ENCODE peak calls at places on chromosomes 13 and 19, in nine cellular contexts. E is hepatocyte, Q is neural progenitor cell, I is OCI-LY7, M is SK-N-SH, F is PC-3, Z is GM23338, J is MM.1S, K is HCT116. W is an unnamed sample.

GRCh38 chr19:44587863-44588752 is 25.3 kb upstream of the IGSF23 start:
- DNase-seq in I (no peak), M (no peak), Q (no peak), F (peak; percentile 86), E (peak; percentile 55), J (no peak), K (peak; percentile 78), Z (no peak), W (peak; percentile 90)

GRCh38 chr19:46068345-46069258 is 27.8 kb upstream of the IGFL4 start:
- DNase-seq in J (no peak), M (no peak), I (no peak), F (peak; percentile 94), Z (no peak), E (peak; percentile 42), Q (no peak), K (peak; percentile 89), W (peak; percentile 93)

GRCh38 chr13:79171131-79172061 is 234.7 kb downstream of the RBM26 start:
- DNase-seq in Z (peak; percentile 11), F (no peak), J (no peak), M (no peak), I (no peak), E (no peak), Q (peak; percentile 88), K (no peak), W (no peak)

GRCh38 chr13:19713186-19713965 is 69.4 kb downstream of the PSPC1 start:
- DNase-seq in J (no peak), M (no peak), Q (no peak), K (no peak), F (peak; percentile 46), Z (no peak), E (no peak), I (no peak), W (peak; percentile 44)

GRCh38 chr13:51318015-51318414 is 21.5 kb upstream of the SERPINE3 start:
- DNase-seq in E (no peak), J (no peak), K (no peak), Z (no peak), M (no peak), Q (no peak), F (peak; percentile 56), I (no peak), W (no peak)

GRCh38 chr19:41537789-41538188 is 38.2 kb upstream of the CEACAM21 start:
- DNase-seq in I (peak; percentile 48), F (peak; percentile 41), M (no peak), K (no peak), Z (peak; percentile 74), J (no peak), E (no peak), Q (no peak), W (peak; percentile 51)

GRCh38 chr13:51913421-51914136 is 51.8 kb downstream of the CCDC70 start:
- DNase-seq in J (no peak), I (peak; percentile 55), Q (peak; percentile 60), Z (peak; percentile 72), K (no peak), M (peak; percentile 43), E (no peak), F (no peak), W (no peak)

GRCh38 chr19:38731654-38732301 is 12.5 kb downstream of the CAPN12 start:
- DNase-seq in Z (no peak), M (no peak), F (no peak), Q (no peak), K (no peak), I (no peak), J (no peak), E (no peak), W (no peak)

GRCh38 chr19:43423779-43424178 is 9.1 kb downstream of the TEX101 start:
- DNase-seq in F (no peak), E (no peak), Q (no peak), I (no peak), J (no peak), Z (no peak), K (no peak), M (no peak), W (no peak)

GRCh38 chr13:110062077-110062776 is 244.7 kb downstream of the COL4A1 start:
- DNase-seq in F (peak; percentile 26), K (no peak), M (no peak), Z (no peak), Q (no peak), I (no peak), J (no peak), E (no peak), W (peak; percentile 59)

GRCh38 chr13:33228645-33229445 is 56.7 kb downstream of the STARD13 start:
- DNase-seq in I (peak; percentile 64), J (peak; percentile 40), Q (peak; percentile 51), K (peak; percentile 26), E (peak; percentile 53), M (peak; percentile 50), F (peak; percentile 57), Z (peak; percentile 73), W (peak; percentile 73)

GRCh38 chr13:105278797-105279425 is 1256.6 kb downstream of the EFNB2 start:
- DNase-seq in Z (peak; percentile 60), Q (peak; percentile 73), E (peak; percentile 34), J (no peak), F (peak; percentile 3), K (no peak), I (no peak), M (no peak), W (no peak)

GRCh38 chr19:5142725-5143097 is 173.8 kb downstream of the KDM4B start:
- DNase-seq in J (no peak), I (no peak), Z (no peak), F (no peak), Q (no peak), K (no peak), E (no peak), M (no peak), W (no peak)

GRCh38 chr19:54684537-54684936 is 21.8 kb downstream of the LILRB4 start:
- DNase-seq in Q (peak; percentile 53), F (peak; percentile 66), I (peak; percentile 27), Z (peak; percentile 52), E (no peak), K (no peak), M (no peak), J (peak; percentile 76), W (peak; percentile 38)

GRCh38 chr13:27001705-27002104 is 169.9 kb downstream of the USP12 start:
- DNase-seq in I (peak; percentile 42), M (no peak), Z (no peak), Q (no peak), F (no peak), J (no peak), E (no peak), K (no peak), W (no peak)

DNA sequence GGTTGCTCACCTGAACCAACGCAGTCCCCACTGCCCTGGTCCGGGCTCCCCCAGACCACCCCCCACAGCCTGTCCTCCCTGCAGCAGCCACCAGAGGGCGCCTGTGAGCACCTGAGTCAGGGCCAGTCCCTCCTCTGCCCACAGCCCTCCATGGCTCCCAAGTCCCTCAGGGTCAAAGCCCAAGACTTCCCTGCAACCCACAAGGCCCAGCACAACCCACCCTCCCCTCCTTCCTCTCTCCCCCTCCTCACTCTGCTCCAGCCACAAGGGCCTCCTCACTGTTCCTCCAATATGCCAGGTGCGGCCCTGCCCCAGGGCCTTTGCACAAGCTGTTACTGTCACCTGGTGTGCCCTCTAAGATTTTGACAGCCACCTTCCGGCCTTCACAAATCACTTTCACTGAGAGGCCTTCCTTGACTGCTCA is 10.9 kb downstream of the GNA15 start:
- DNase-seq in I (peak; percentile 38), K (no peak), M (peak; percentile 79), F (peak; percentile 20), Z (peak; percentile 58), Q (peak; percentile 27), J (peak; percentile 21), E (no peak), W (no peak)
- TF ChIP-seq EZH2phosphoT487 in I (no peak), K (no peak), M (no peak), F (no peak), Z (no peak), Q (no peak), J (no peak), E (no peak), W (no peak)

GRCh38 chr13:24693862-24694471 is 13.8 kb downstream of the ATP12A start:
- DNase-seq in K (peak; percentile 74), Q (peak; percentile 86), J (peak; percentile 64), E (peak; percentile 79), M (peak; percentile 84), Z (peak; percentile 95), I (peak; percentile 82), F (peak; percentile 78), W (peak; percentile 67)
- TF ChIP-seq EZH2phosphoT487 in K (no peak), Q (no peak), J (no peak), E (no peak), M (no peak), Z (no peak), I (no peak), F (no peak), W (no peak)

DNA sequence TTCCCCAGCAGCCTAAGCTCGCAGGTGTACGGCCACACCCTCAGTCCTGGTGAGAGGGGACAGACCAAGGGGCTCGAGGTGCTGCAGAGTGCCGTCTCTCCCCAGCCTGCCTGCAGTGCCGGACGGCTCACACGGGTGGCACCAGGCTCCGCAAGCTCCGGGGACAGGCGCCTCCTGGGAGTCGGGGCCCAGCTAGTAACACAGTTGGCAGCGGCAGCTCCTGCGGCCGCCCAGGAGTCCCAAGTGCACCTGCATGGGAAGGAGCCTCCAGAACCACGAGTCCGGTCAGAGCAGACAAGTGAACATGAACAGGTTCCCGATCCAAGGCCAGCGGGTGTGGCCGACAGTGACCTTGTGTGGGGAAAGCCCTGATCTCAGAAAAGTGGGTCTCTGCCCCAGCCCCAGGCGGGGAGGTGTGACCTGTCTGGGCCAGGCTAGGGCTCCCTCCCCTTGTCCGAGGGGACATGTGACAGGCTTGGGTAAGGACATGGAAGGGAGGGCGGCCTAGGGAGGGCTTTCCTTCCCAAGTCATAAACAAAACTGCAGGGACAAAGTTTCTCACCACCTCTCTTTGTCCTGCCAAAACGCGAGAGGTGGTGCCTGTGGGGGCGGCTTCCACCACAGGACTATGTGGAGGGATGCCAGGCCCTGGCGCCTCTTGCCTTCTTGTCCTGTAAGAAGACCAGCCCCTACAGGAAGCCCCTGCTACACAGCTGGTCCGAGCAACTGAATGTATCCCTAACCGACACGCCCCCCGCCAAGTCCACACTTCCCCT is 46.5 kb downstream of the MLLT1 start:
- DNase-seq in K (no peak), J (no peak), Q (no peak), M (no peak), I (no peak), E (no peak), F (no peak), Z (no peak), W (peak; percentile 75)
- TF ChIP-seq EZH2phosphoT487 in K (no peak), J (no peak), Q (no peak), M (no peak), I (no peak), E (no peak), F (no peak), Z (no peak), W (no peak)

GRCh38 chr19:57210381-57210780 is 19.1 kb downstream of the ZNF264 start:
- DNase-seq in K (no peak), E (no peak), Q (no peak), I (no peak), M (no peak), Z (no peak), F (no peak), J (no peak), W (no peak)

DNA sequence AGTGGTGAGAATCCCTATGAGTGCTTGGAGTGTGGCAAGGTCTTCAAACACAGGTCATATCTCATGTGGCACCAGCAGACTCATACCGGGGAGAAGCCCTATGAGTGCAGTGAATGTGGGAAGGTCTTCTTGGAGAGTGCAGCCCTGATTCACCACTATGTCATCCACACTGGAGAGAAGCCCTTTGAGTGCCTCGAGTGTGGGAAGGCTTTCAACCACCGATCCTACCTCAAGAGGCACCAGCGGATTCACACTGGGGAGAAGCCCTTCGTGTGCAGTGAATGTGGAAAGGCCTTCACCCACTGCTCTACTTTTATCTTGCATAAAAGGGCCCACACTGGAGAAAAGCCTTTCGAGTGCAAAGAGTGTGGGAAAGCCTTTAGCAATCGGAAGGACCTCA is 18.7 kb upstream of the AURKC start:
- DNase-seq in M (no peak), Q (no peak), Z (no peak), E (no peak), F (peak; percentile 16), J (no peak), K (no peak), I (no peak), W (peak; percentile 46)
- TF ChIP-seq EZH2phosphoT487 in M (no peak), Q (no peak), Z (no peak), E (no peak), F (no peak), J (no peak), K (no peak), I (no peak), W (no peak)